ENCODE peak calls at places on chromosomes 16 and 17, in ten cellular contexts. F, K, N, M, Q, J, B, C, V and S are unnamed samples.

GRCh38 chr16:50338371-50339231 is 30.2 kb downstream of the BRD7 start:
- DNase-seq in N (no peak), V (no peak), J (no peak), F (no peak), C (no peak), Q (no peak), M (no peak), K (peak), B (no peak), S (no peak)

GRCh38 chr16:49532873-49533272 is 159.3 kb downstream of the C16orf78 start:
- DNase-seq in J (no peak), N (no peak), M (no peak), B (no peak), K (no peak), V (no peak), Q (no peak), C (no peak), F (no peak), S (no peak)

GRCh38 chr17:19386974-19387920 is at the start of gene MFAP4:
- DNase-seq in K (peak), V (no peak), M (peak), F (peak), J (peak), C (peak), N (peak), B (peak), Q (peak), S (peak)

GRCh38 chr16:89720520-89720858 is 209 bp downstream of the VPS9D1 start:
- DNase-seq in M (peak), K (no peak), Q (no peak), B (no peak), V (no peak), N (peak), F (peak), C (no peak), J (no peak), S (no peak)

GRCh38 chr17:32486701-32487459 is at the start of gene CDK5R1:
- DNase-seq in N (peak), F (peak), Q (no peak), B (peak), K (peak), M (peak), J (no peak), V (no peak), C (no peak), S (no peak)

GRCh38 chr17:15171433-15172047 is 93.6 kb downstream of the PMP22 start:
- DNase-seq in F (peak), C (peak), V (peak), J (peak), K (peak), N (peak), M (peak), Q (no peak), B (peak), S (peak)

GRCh38 chr16:83206426-83206825 is 579.7 kb downstream of the CDH13 start:
- DNase-seq in M (peak), N (peak), F (no peak), J (no peak), Q (no peak), C (no peak), V (no peak), B (no peak), K (peak), S (no peak)

GRCh38 chr16:78893340-78893739 is 707.2 kb downstream of the MAF start:
- DNase-seq in C (no peak), V (no peak), Q (no peak), M (no peak), N (no peak), B (no peak), K (no peak), J (no peak), F (no peak), S (no peak)

GRCh38 chr16:4388275-4389021 is 16.8 kb downstream of the VASN start:
- DNase-seq in C (no peak), Q (no peak), K (peak), V (no peak), B (no peak), F (no peak), J (no peak), N (no peak), M (peak), S (no peak)

GRCh38 chr16:10537946-10538345 is 42.5 kb downstream of the EMP2 start:
- DNase-seq in J (no peak), C (no peak), K (no peak), M (no peak), F (no peak), V (no peak), N (no peak), B (no peak), Q (no peak), S (no peak)

GRCh38 chr16:56577300-56577625 is 12.1 kb upstream of the MT3 start:
- DNase-seq in N (no peak), M (no peak), C (no peak), Q (no peak), J (no peak), V (no peak), K (no peak), B (no peak), F (no peak), S (no peak)
- TF ChIP-seq CTCF in N (no peak), M (no peak), C (no peak), Q (no peak), J (no peak), V (no peak), K (no peak), B (no peak), F (no peak), S (no peak)

GRCh38 chr16:86193528-86194193 is 294.7 kb downstream of the IRF8 start:
- DNase-seq in K (no peak), B (no peak), J (no peak), M (no peak), N (no peak), C (no peak), F (no peak), V (no peak), Q (no peak), S (no peak)
- TF ChIP-seq CTCF in K (no peak), B (no peak), J (no peak), M (no peak), N (no peak), C (no peak), F (no peak), V (no peak), Q (no peak), S (no peak)

GRCh38 chr17:774320-774584 is 7.8 kb downstream of the GLOD4 start:
- DNase-seq in B (no peak), Q (no peak), C (peak), F (no peak), V (no peak), M (no peak), N (no peak), J (no peak), K (no peak), S (no peak)
- TF ChIP-seq CTCF in B (no peak), Q (no peak), C (no peak), F (no peak), V (no peak), M (no peak), N (no peak), J (no peak), K (no peak), S (no peak)

GRCh38 chr17:57401556-57402488 is 145.5 kb downstream of the MSI2 start:
- DNase-seq in V (no peak), M (no peak), J (no peak), B (no peak), K (no peak), F (no peak), C (no peak), N (no peak), Q (no peak), S (no peak)
- TF ChIP-seq CTCF in V (peak), M (peak), J (no peak), B (peak), K (no peak), F (no peak), C (no peak), N (no peak), Q (no peak), S (no peak)